ENCODE peak calls at places on chromosome 11, in ten cellular contexts. One of them, this sample, is unnamed.

GRCh38 chr11:83157755-83158473 is 983 bp downstream of the PCF11 start:
- DNase-seq in activated CD4-positive, CD25-positive, alpha-beta regulatory T cell treated with anti-CD3 and anti-CD28 coated beads, Interleukin-2, amount 50 U/mL, for 72 hours: peak
- DNase-seq in stimulated activated CD4-positive, alpha-beta T cell treated with anti-CD3 and anti-CD28 coated beads, Interleukin-1b, Interleukin-23, amount 100 ng/mL, for 48 hours: peak
- DNase-seq in H1: no peak
- DNase-seq in HT-29: peak
- DNase-seq in activated CD4-positive, alpha-beta T cell treated with anti-CD3 and anti-CD28 coated beads, Interleukin-2, amount 10 ng/mL, durations not matched to agents 7 days and 5 days: peak
- DNase-seq in caudate nucleus: no peak
- DNase-seq in NT2/D1: peak
- DNase-seq in T47D: no peak
- DNase-seq in iPS DF 19.7: no peak
- DNase-seq in this sample: peak

GRCh38 chr11:116558504-116559252 is 214.1 kb downstream of the BUD13 start:
- DNase-seq in activated CD4-positive, CD25-positive, alpha-beta regulatory T cell treated with anti-CD3 and anti-CD28 coated beads, Interleukin-2, amount 50 U/mL, for 72 hours: no peak
- DNase-seq in stimulated activated CD4-positive, alpha-beta T cell treated with anti-CD3 and anti-CD28 coated beads, Interleukin-1b, Interleukin-23, amount 100 ng/mL, for 48 hours: no peak
- DNase-seq in H1: no peak
- DNase-seq in HT-29: no peak
- DNase-seq in activated CD4-positive, alpha-beta T cell treated with anti-CD3 and anti-CD28 coated beads, Interleukin-2, amount 10 ng/mL, durations not matched to agents 7 days and 5 days: no peak
- DNase-seq in caudate nucleus: no peak
- DNase-seq in NT2/D1: no peak
- DNase-seq in T47D: no peak
- DNase-seq in iPS DF 19.7: no peak
- DNase-seq in this sample: no peak

GRCh38 chr11:65692367-65692766 is 19.7 kb upstream of the KAT5 start:
- DNase-seq in activated CD4-positive, CD25-positive, alpha-beta regulatory T cell treated with anti-CD3 and anti-CD28 coated beads, Interleukin-2, amount 50 U/mL, for 72 hours: no peak
- DNase-seq in stimulated activated CD4-positive, alpha-beta T cell treated with anti-CD3 and anti-CD28 coated beads, Interleukin-1b, Interleukin-23, amount 100 ng/mL, for 48 hours: no peak
- DNase-seq in H1: no peak
- DNase-seq in HT-29: no peak
- DNase-seq in activated CD4-positive, alpha-beta T cell treated with anti-CD3 and anti-CD28 coated beads, Interleukin-2, amount 10 ng/mL, durations not matched to agents 7 days and 5 days: no peak
- DNase-seq in caudate nucleus: no peak
- DNase-seq in NT2/D1: no peak
- DNase-seq in T47D: no peak
- DNase-seq in iPS DF 19.7: no peak
- DNase-seq in this sample: no peak

GRCh38 chr11:129006161-129006560 is 63.5 kb upstream of the TP53AIP1 start:
- DNase-seq in activated CD4-positive, CD25-positive, alpha-beta regulatory T cell treated with anti-CD3 and anti-CD28 coated beads, Interleukin-2, amount 50 U/mL, for 72 hours: no peak
- DNase-seq in stimulated activated CD4-positive, alpha-beta T cell treated with anti-CD3 and anti-CD28 coated beads, Interleukin-1b, Interleukin-23, amount 100 ng/mL, for 48 hours: no peak
- DNase-seq in H1: no peak
- DNase-seq in HT-29: no peak
- DNase-seq in activated CD4-positive, alpha-beta T cell treated with anti-CD3 and anti-CD28 coated beads, Interleukin-2, amount 10 ng/mL, durations not matched to agents 7 days and 5 days: no peak
- DNase-seq in caudate nucleus: no peak
- DNase-seq in NT2/D1: no peak
- DNase-seq in T47D: no peak
- DNase-seq in iPS DF 19.7: no peak
- DNase-seq in this sample: no peak

GRCh38 chr11:122910775-122911174 is 28.2 kb downstream of the JHY start:
- DNase-seq in activated CD4-positive, CD25-positive, alpha-beta regulatory T cell treated with anti-CD3 and anti-CD28 coated beads, Interleukin-2, amount 50 U/mL, for 72 hours: no peak
- DNase-seq in stimulated activated CD4-positive, alpha-beta T cell treated with anti-CD3 and anti-CD28 coated beads, Interleukin-1b, Interleukin-23, amount 100 ng/mL, for 48 hours: no peak
- DNase-seq in H1: no peak
- DNase-seq in HT-29: peak
- DNase-seq in activated CD4-positive, alpha-beta T cell treated with anti-CD3 and anti-CD28 coated beads, Interleukin-2, amount 10 ng/mL, durations not matched to agents 7 days and 5 days: peak
- DNase-seq in caudate nucleus: no peak
- DNase-seq in NT2/D1: peak
- DNase-seq in T47D: peak
- DNase-seq in iPS DF 19.7: no peak
- DNase-seq in this sample: peak

GRCh38 chr11:120383518-120384155 is 47.4 kb downstream of the ARHGEF12 start:
- DNase-seq in activated CD4-positive, CD25-positive, alpha-beta regulatory T cell treated with anti-CD3 and anti-CD28 coated beads, Interleukin-2, amount 50 U/mL, for 72 hours: no peak
- DNase-seq in stimulated activated CD4-positive, alpha-beta T cell treated with anti-CD3 and anti-CD28 coated beads, Interleukin-1b, Interleukin-23, amount 100 ng/mL, for 48 hours: no peak
- DNase-seq in H1: no peak
- DNase-seq in HT-29: no peak
- DNase-seq in activated CD4-positive, alpha-beta T cell treated with anti-CD3 and anti-CD28 coated beads, Interleukin-2, amount 10 ng/mL, durations not matched to agents 7 days and 5 days: no peak
- DNase-seq in caudate nucleus: no peak
- DNase-seq in NT2/D1: no peak
- DNase-seq in T47D: no peak
- DNase-seq in iPS DF 19.7: no peak
- DNase-seq in this sample: peak

GRCh38 chr11:60852639-60853468 is 2.9 kb downstream of the PTGDR2 start:
- DNase-seq in activated CD4-positive, CD25-positive, alpha-beta regulatory T cell treated with anti-CD3 and anti-CD28 coated beads, Interleukin-2, amount 50 U/mL, for 72 hours: no peak
- DNase-seq in stimulated activated CD4-positive, alpha-beta T cell treated with anti-CD3 and anti-CD28 coated beads, Interleukin-1b, Interleukin-23, amount 100 ng/mL, for 48 hours: no peak
- DNase-seq in H1: no peak
- DNase-seq in HT-29: peak
- DNase-seq in activated CD4-positive, alpha-beta T cell treated with anti-CD3 and anti-CD28 coated beads, Interleukin-2, amount 10 ng/mL, durations not matched to agents 7 days and 5 days: no peak
- DNase-seq in caudate nucleus: no peak
- DNase-seq in NT2/D1: no peak
- DNase-seq in T47D: no peak
- DNase-seq in iPS DF 19.7: no peak
- DNase-seq in this sample: no peak

GRCh38 chr11:93694109-93694508 is 32.6 kb downstream of the CEP295 start:
- DNase-seq in activated CD4-positive, CD25-positive, alpha-beta regulatory T cell treated with anti-CD3 and anti-CD28 coated beads, Interleukin-2, amount 50 U/mL, for 72 hours: no peak
- DNase-seq in stimulated activated CD4-positive, alpha-beta T cell treated with anti-CD3 and anti-CD28 coated beads, Interleukin-1b, Interleukin-23, amount 100 ng/mL, for 48 hours: no peak
- DNase-seq in H1: no peak
- DNase-seq in HT-29: no peak
- DNase-seq in activated CD4-positive, alpha-beta T cell treated with anti-CD3 and anti-CD28 coated beads, Interleukin-2, amount 10 ng/mL, durations not matched to agents 7 days and 5 days: no peak
- DNase-seq in caudate nucleus: no peak
- DNase-seq in NT2/D1: no peak
- DNase-seq in T47D: no peak
- DNase-seq in iPS DF 19.7: no peak
- DNase-seq in this sample: no peak

GRCh38 chr11:41201156-41201555 is 258.3 kb downstream of the LRRC4C start:
- DNase-seq in activated CD4-positive, CD25-positive, alpha-beta regulatory T cell treated with anti-CD3 and anti-CD28 coated beads, Interleukin-2, amount 50 U/mL, for 72 hours: no peak
- DNase-seq in stimulated activated CD4-positive, alpha-beta T cell treated with anti-CD3 and anti-CD28 coated beads, Interleukin-1b, Interleukin-23, amount 100 ng/mL, for 48 hours: peak
- DNase-seq in H1: peak
- DNase-seq in HT-29: peak
- DNase-seq in activated CD4-positive, alpha-beta T cell treated with anti-CD3 and anti-CD28 coated beads, Interleukin-2, amount 10 ng/mL, durations not matched to agents 7 days and 5 days: peak
- DNase-seq in caudate nucleus: no peak
- DNase-seq in NT2/D1: peak
- DNase-seq in T47D: peak
- DNase-seq in iPS DF 19.7: peak
- DNase-seq in this sample: peak

GRCh38 chr11:118623291-118623655 is 15.9 kb downstream of the PHLDB1 start:
- DNase-seq in activated CD4-positive, CD25-positive, alpha-beta regulatory T cell treated with anti-CD3 and anti-CD28 coated beads, Interleukin-2, amount 50 U/mL, for 72 hours: no peak
- DNase-seq in stimulated activated CD4-positive, alpha-beta T cell treated with anti-CD3 and anti-CD28 coated beads, Interleukin-1b, Interleukin-23, amount 100 ng/mL, for 48 hours: no peak
- DNase-seq in H1: no peak
- DNase-seq in HT-29: peak
- DNase-seq in activated CD4-positive, alpha-beta T cell treated with anti-CD3 and anti-CD28 coated beads, Interleukin-2, amount 10 ng/mL, durations not matched to agents 7 days and 5 days: no peak
- DNase-seq in caudate nucleus: no peak
- DNase-seq in NT2/D1: no peak
- DNase-seq in T47D: peak
- DNase-seq in iPS DF 19.7: no peak
- DNase-seq in this sample: peak

GRCh38 chr11:17931595-17931994 is 81.3 kb downstream of the SERGEF start:
- DNase-seq in activated CD4-positive, CD25-positive, alpha-beta regulatory T cell treated with anti-CD3 and anti-CD28 coated beads, Interleukin-2, amount 50 U/mL, for 72 hours: no peak
- DNase-seq in stimulated activated CD4-positive, alpha-beta T cell treated with anti-CD3 and anti-CD28 coated beads, Interleukin-1b, Interleukin-23, amount 100 ng/mL, for 48 hours: no peak
- DNase-seq in H1: no peak
- DNase-seq in HT-29: no peak
- DNase-seq in activated CD4-positive, alpha-beta T cell treated with anti-CD3 and anti-CD28 coated beads, Interleukin-2, amount 10 ng/mL, durations not matched to agents 7 days and 5 days: no peak
- DNase-seq in caudate nucleus: no peak
- DNase-seq in NT2/D1: peak
- DNase-seq in T47D: no peak
- DNase-seq in iPS DF 19.7: peak
- DNase-seq in this sample: peak

GRCh38 chr11:86196291-86196690 is 48.3 kb upstream of the EED start:
- DNase-seq in activated CD4-positive, CD25-positive, alpha-beta regulatory T cell treated with anti-CD3 and anti-CD28 coated beads, Interleukin-2, amount 50 U/mL, for 72 hours: no peak
- DNase-seq in stimulated activated CD4-positive, alpha-beta T cell treated with anti-CD3 and anti-CD28 coated beads, Interleukin-1b, Interleukin-23, amount 100 ng/mL, for 48 hours: no peak
- DNase-seq in H1: no peak
- DNase-seq in HT-29: peak
- DNase-seq in activated CD4-positive, alpha-beta T cell treated with anti-CD3 and anti-CD28 coated beads, Interleukin-2, amount 10 ng/mL, durations not matched to agents 7 days and 5 days: no peak
- DNase-seq in caudate nucleus: no peak
- DNase-seq in NT2/D1: no peak
- DNase-seq in T47D: no peak
- DNase-seq in iPS DF 19.7: no peak
- DNase-seq in this sample: no peak

GRCh38 chr11:68014157-68014965 is 4.2 kb downstream of the ALDH3B1 start:
- DNase-seq in activated CD4-positive, CD25-positive, alpha-beta regulatory T cell treated with anti-CD3 and anti-CD28 coated beads, Interleukin-2, amount 50 U/mL, for 72 hours: no peak
- DNase-seq in stimulated activated CD4-positive, alpha-beta T cell treated with anti-CD3 and anti-CD28 coated beads, Interleukin-1b, Interleukin-23, amount 100 ng/mL, for 48 hours: no peak
- DNase-seq in H1: no peak
- DNase-seq in HT-29: peak
- DNase-seq in activated CD4-positive, alpha-beta T cell treated with anti-CD3 and anti-CD28 coated beads, Interleukin-2, amount 10 ng/mL, durations not matched to agents 7 days and 5 days: no peak
- DNase-seq in caudate nucleus: no peak
- DNase-seq in NT2/D1: no peak
- DNase-seq in T47D: no peak
- DNase-seq in iPS DF 19.7: no peak
- DNase-seq in this sample: peak

GRCh38 chr11:65588199-65589054 is 7.2 kb downstream of the KCNK7 start:
- DNase-seq in activated CD4-positive, CD25-positive, alpha-beta regulatory T cell treated with anti-CD3 and anti-CD28 coated beads, Interleukin-2, amount 50 U/mL, for 72 hours: peak
- DNase-seq in stimulated activated CD4-positive, alpha-beta T cell treated with anti-CD3 and anti-CD28 coated beads, Interleukin-1b, Interleukin-23, amount 100 ng/mL, for 48 hours: peak
- DNase-seq in H1: no peak
- DNase-seq in HT-29: peak
- DNase-seq in activated CD4-positive, alpha-beta T cell treated with anti-CD3 and anti-CD28 coated beads, Interleukin-2, amount 10 ng/mL, durations not matched to agents 7 days and 5 days: peak
- DNase-seq in caudate nucleus: no peak
- DNase-seq in NT2/D1: peak
- DNase-seq in T47D: peak
- DNase-seq in iPS DF 19.7: no peak
- DNase-seq in this sample: no peak

GRCh38 chr11:17164361-17165246 is 43.2 kb downstream of the PIK3C2A start:
- DNase-seq in activated CD4-positive, CD25-positive, alpha-beta regulatory T cell treated with anti-CD3 and anti-CD28 coated beads, Interleukin-2, amount 50 U/mL, for 72 hours: no peak
- DNase-seq in stimulated activated CD4-positive, alpha-beta T cell treated with anti-CD3 and anti-CD28 coated beads, Interleukin-1b, Interleukin-23, amount 100 ng/mL, for 48 hours: no peak
- DNase-seq in H1: no peak
- DNase-seq in HT-29: peak
- DNase-seq in activated CD4-positive, alpha-beta T cell treated with anti-CD3 and anti-CD28 coated beads, Interleukin-2, amount 10 ng/mL, durations not matched to agents 7 days and 5 days: no peak
- DNase-seq in caudate nucleus: no peak
- DNase-seq in NT2/D1: no peak
- DNase-seq in T47D: no peak
- DNase-seq in iPS DF 19.7: no peak
- DNase-seq in this sample: peak

GRCh38 chr11:33652001-33652400 is 48.6 kb downstream of the C11orf91 start:
- DNase-seq in activated CD4-positive, CD25-positive, alpha-beta regulatory T cell treated with anti-CD3 and anti-CD28 coated beads, Interleukin-2, amount 50 U/mL, for 72 hours: no peak
- DNase-seq in stimulated activated CD4-positive, alpha-beta T cell treated with anti-CD3 and anti-CD28 coated beads, Interleukin-1b, Interleukin-23, amount 100 ng/mL, for 48 hours: no peak
- DNase-seq in H1: no peak
- DNase-seq in HT-29: no peak
- DNase-seq in activated CD4-positive, alpha-beta T cell treated with anti-CD3 and anti-CD28 coated beads, Interleukin-2, amount 10 ng/mL, durations not matched to agents 7 days and 5 days: no peak
- DNase-seq in caudate nucleus: no peak
- DNase-seq in NT2/D1: no peak
- DNase-seq in T47D: no peak
- DNase-seq in iPS DF 19.7: no peak
- DNase-seq in this sample: no peak

GRCh38 chr11:69209936-69210659 is 54.4 kb downstream of the SMIM38 start:
- DNase-seq in activated CD4-positive, CD25-positive, alpha-beta regulatory T cell treated with anti-CD3 and anti-CD28 coated beads, Interleukin-2, amount 50 U/mL, for 72 hours: no peak
- DNase-seq in stimulated activated CD4-positive, alpha-beta T cell treated with anti-CD3 and anti-CD28 coated beads, Interleukin-1b, Interleukin-23, amount 100 ng/mL, for 48 hours: peak
- DNase-seq in H1: no peak
- DNase-seq in HT-29: peak
- DNase-seq in activated CD4-positive, alpha-beta T cell treated with anti-CD3 and anti-CD28 coated beads, Interleukin-2, amount 10 ng/mL, durations not matched to agents 7 days and 5 days: no peak
- DNase-seq in caudate nucleus: no peak
- DNase-seq in NT2/D1: no peak
- DNase-seq in T47D: no peak
- DNase-seq in iPS DF 19.7: no peak
- DNase-seq in this sample: no peak

GRCh38 chr11:86550757-86551156 is 121.7 kb downstream of the ME3 start:
- DNase-seq in activated CD4-positive, CD25-positive, alpha-beta regulatory T cell treated with anti-CD3 and anti-CD28 coated beads, Interleukin-2, amount 50 U/mL, for 72 hours: no peak
- DNase-seq in stimulated activated CD4-positive, alpha-beta T cell treated with anti-CD3 and anti-CD28 coated beads, Interleukin-1b, Interleukin-23, amount 100 ng/mL, for 48 hours: no peak
- DNase-seq in H1: no peak
- DNase-seq in HT-29: no peak
- DNase-seq in activated CD4-positive, alpha-beta T cell treated with anti-CD3 and anti-CD28 coated beads, Interleukin-2, amount 10 ng/mL, durations not matched to agents 7 days and 5 days: no peak
- DNase-seq in caudate nucleus: no peak
- DNase-seq in NT2/D1: no peak
- DNase-seq in T47D: no peak
- DNase-seq in iPS DF 19.7: no peak
- DNase-seq in this sample: no peak

GRCh38 chr11:36271794-36272409 is 17.3 kb downstream of the COMMD9 start:
- DNase-seq in activated CD4-positive, CD25-positive, alpha-beta regulatory T cell treated with anti-CD3 and anti-CD28 coated beads, Interleukin-2, amount 50 U/mL, for 72 hours: no peak
- DNase-seq in stimulated activated CD4-positive, alpha-beta T cell treated with anti-CD3 and anti-CD28 coated beads, Interleukin-1b, Interleukin-23, amount 100 ng/mL, for 48 hours: no peak
- DNase-seq in H1: no peak
- DNase-seq in HT-29: no peak
- DNase-seq in activated CD4-positive, alpha-beta T cell treated with anti-CD3 and anti-CD28 coated beads, Interleukin-2, amount 10 ng/mL, durations not matched to agents 7 days and 5 days: no peak
- DNase-seq in caudate nucleus: no peak
- DNase-seq in NT2/D1: no peak
- DNase-seq in T47D: no peak
- DNase-seq in iPS DF 19.7: no peak
- DNase-seq in this sample: no peak

GRCh38 chr11:27699242-27699925 is 871 bp downstream of the BDNF start:
- DNase-seq in activated CD4-positive, CD25-positive, alpha-beta regulatory T cell treated with anti-CD3 and anti-CD28 coated beads, Interleukin-2, amount 50 U/mL, for 72 hours: no peak
- DNase-seq in stimulated activated CD4-positive, alpha-beta T cell treated with anti-CD3 and anti-CD28 coated beads, Interleukin-1b, Interleukin-23, amount 100 ng/mL, for 48 hours: no peak
- DNase-seq in H1: no peak
- DNase-seq in HT-29: no peak
- DNase-seq in activated CD4-positive, alpha-beta T cell treated with anti-CD3 and anti-CD28 coated beads, Interleukin-2, amount 10 ng/mL, durations not matched to agents 7 days and 5 days: no peak
- DNase-seq in caudate nucleus: no peak
- DNase-seq in NT2/D1: no peak
- DNase-seq in T47D: no peak
- DNase-seq in iPS DF 19.7: no peak
- DNase-seq in this sample: no peak

GRCh38 chr11:34394771-34395300 is 37.0 kb upstream of the ABTB2 start:
- DNase-seq in activated CD4-positive, CD25-positive, alpha-beta regulatory T cell treated with anti-CD3 and anti-CD28 coated beads, Interleukin-2, amount 50 U/mL, for 72 hours: no peak
- DNase-seq in stimulated activated CD4-positive, alpha-beta T cell treated with anti-CD3 and anti-CD28 coated beads, Interleukin-1b, Interleukin-23, amount 100 ng/mL, for 48 hours: no peak
- DNase-seq in H1: no peak
- DNase-seq in HT-29: no peak
- DNase-seq in activated CD4-positive, alpha-beta T cell treated with anti-CD3 and anti-CD28 coated beads, Interleukin-2, amount 10 ng/mL, durations not matched to agents 7 days and 5 days: no peak
- DNase-seq in caudate nucleus: no peak
- DNase-seq in NT2/D1: peak
- DNase-seq in T47D: no peak
- DNase-seq in iPS DF 19.7: no peak
- DNase-seq in this sample: no peak

GRCh38 chr11:9020881-9021280 is 17.1 kb upstream of the NRIP3 start:
- DNase-seq in activated CD4-positive, CD25-positive, alpha-beta regulatory T cell treated with anti-CD3 and anti-CD28 coated beads, Interleukin-2, amount 50 U/mL, for 72 hours: no peak
- DNase-seq in stimulated activated CD4-positive, alpha-beta T cell treated with anti-CD3 and anti-CD28 coated beads, Interleukin-1b, Interleukin-23, amount 100 ng/mL, for 48 hours: no peak
- DNase-seq in H1: no peak
- DNase-seq in HT-29: no peak
- DNase-seq in activated CD4-positive, alpha-beta T cell treated with anti-CD3 and anti-CD28 coated beads, Interleukin-2, amount 10 ng/mL, durations not matched to agents 7 days and 5 days: no peak
- DNase-seq in caudate nucleus: no peak
- DNase-seq in NT2/D1: no peak
- DNase-seq in T47D: no peak
- DNase-seq in iPS DF 19.7: no peak
- DNase-seq in this sample: no peak

GRCh38 chr11:110982214-110982613 is 263.3 kb upstream of the POU2AF2 start:
- DNase-seq in activated CD4-positive, CD25-positive, alpha-beta regulatory T cell treated with anti-CD3 and anti-CD28 coated beads, Interleukin-2, amount 50 U/mL, for 72 hours: no peak
- DNase-seq in stimulated activated CD4-positive, alpha-beta T cell treated with anti-CD3 and anti-CD28 coated beads, Interleukin-1b, Interleukin-23, amount 100 ng/mL, for 48 hours: no peak
- DNase-seq in H1: no peak
- DNase-seq in HT-29: no peak
- DNase-seq in activated CD4-positive, alpha-beta T cell treated with anti-CD3 and anti-CD28 coated beads, Interleukin-2, amount 10 ng/mL, durations not matched to agents 7 days and 5 days: no peak
- DNase-seq in caudate nucleus: no peak
- DNase-seq in NT2/D1: no peak
- DNase-seq in T47D: no peak
- DNase-seq in iPS DF 19.7: no peak
- DNase-seq in this sample: no peak

GRCh38 chr11:122145715-122146274 is 29.8 kb upstream of the BLID start:
- DNase-seq in activated CD4-positive, CD25-positive, alpha-beta regulatory T cell treated with anti-CD3 and anti-CD28 coated beads, Interleukin-2, amount 50 U/mL, for 72 hours: no peak
- DNase-seq in stimulated activated CD4-positive, alpha-beta T cell treated with anti-CD3 and anti-CD28 coated beads, Interleukin-1b, Interleukin-23, amount 100 ng/mL, for 48 hours: no peak
- DNase-seq in H1: no peak
- DNase-seq in HT-29: no peak
- DNase-seq in activated CD4-positive, alpha-beta T cell treated with anti-CD3 and anti-CD28 coated beads, Interleukin-2, amount 10 ng/mL, durations not matched to agents 7 days and 5 days: no peak
- DNase-seq in caudate nucleus: no peak
- DNase-seq in NT2/D1: no peak
- DNase-seq in T47D: no peak
- DNase-seq in iPS DF 19.7: no peak
- DNase-seq in this sample: no peak

GRCh38 chr11:47155914-47156313 is 20.8 kb downstream of the ARFGAP2 start:
- DNase-seq in activated CD4-positive, CD25-positive, alpha-beta regulatory T cell treated with anti-CD3 and anti-CD28 coated beads, Interleukin-2, amount 50 U/mL, for 72 hours: no peak
- DNase-seq in stimulated activated CD4-positive, alpha-beta T cell treated with anti-CD3 and anti-CD28 coated beads, Interleukin-1b, Interleukin-23, amount 100 ng/mL, for 48 hours: no peak
- DNase-seq in H1: no peak
- DNase-seq in HT-29: no peak
- DNase-seq in activated CD4-positive, alpha-beta T cell treated with anti-CD3 and anti-CD28 coated beads, Interleukin-2, amount 10 ng/mL, durations not matched to agents 7 days and 5 days: no peak
- DNase-seq in caudate nucleus: no peak
- DNase-seq in NT2/D1: no peak
- DNase-seq in T47D: no peak
- DNase-seq in iPS DF 19.7: no peak
- DNase-seq in this sample: no peak

GRCh38 chr11:80855975-80856524 is 1415.2 kb upstream of the TENM4 start:
- DNase-seq in activated CD4-positive, CD25-positive, alpha-beta regulatory T cell treated with anti-CD3 and anti-CD28 coated beads, Interleukin-2, amount 50 U/mL, for 72 hours: no peak
- DNase-seq in stimulated activated CD4-positive, alpha-beta T cell treated with anti-CD3 and anti-CD28 coated beads, Interleukin-1b, Interleukin-23, amount 100 ng/mL, for 48 hours: no peak
- DNase-seq in H1: no peak
- DNase-seq in HT-29: peak
- DNase-seq in activated CD4-positive, alpha-beta T cell treated with anti-CD3 and anti-CD28 coated beads, Interleukin-2, amount 10 ng/mL, durations not matched to agents 7 days and 5 days: no peak
- DNase-seq in caudate nucleus: no peak
- DNase-seq in NT2/D1: no peak
- DNase-seq in T47D: no peak
- DNase-seq in iPS DF 19.7: no peak
- DNase-seq in this sample: peak

GRCh38 chr11:125455851-125456250 is 40.2 kb downstream of the FEZ1 start:
- DNase-seq in activated CD4-positive, CD25-positive, alpha-beta regulatory T cell treated with anti-CD3 and anti-CD28 coated beads, Interleukin-2, amount 50 U/mL, for 72 hours: no peak
- DNase-seq in stimulated activated CD4-positive, alpha-beta T cell treated with anti-CD3 and anti-CD28 coated beads, Interleukin-1b, Interleukin-23, amount 100 ng/mL, for 48 hours: no peak
- DNase-seq in H1: no peak
- DNase-seq in HT-29: no peak
- DNase-seq in activated CD4-positive, alpha-beta T cell treated with anti-CD3 and anti-CD28 coated beads, Interleukin-2, amount 10 ng/mL, durations not matched to agents 7 days and 5 days: no peak
- DNase-seq in caudate nucleus: no peak
- DNase-seq in NT2/D1: no peak
- DNase-seq in T47D: no peak
- DNase-seq in iPS DF 19.7: no peak
- DNase-seq in this sample: no peak

GRCh38 chr11:129946256-129946655 is 50.9 kb upstream of the NFRKB start:
- DNase-seq in activated CD4-positive, CD25-positive, alpha-beta regulatory T cell treated with anti-CD3 and anti-CD28 coated beads, Interleukin-2, amount 50 U/mL, for 72 hours: no peak
- DNase-seq in stimulated activated CD4-positive, alpha-beta T cell treated with anti-CD3 and anti-CD28 coated beads, Interleukin-1b, Interleukin-23, amount 100 ng/mL, for 48 hours: no peak
- DNase-seq in H1: no peak
- DNase-seq in HT-29: no peak
- DNase-seq in activated CD4-positive, alpha-beta T cell treated with anti-CD3 and anti-CD28 coated beads, Interleukin-2, amount 10 ng/mL, durations not matched to agents 7 days and 5 days: no peak
- DNase-seq in caudate nucleus: no peak
- DNase-seq in NT2/D1: no peak
- DNase-seq in T47D: no peak
- DNase-seq in iPS DF 19.7: no peak
- DNase-seq in this sample: no peak